ENCODE peak calls at places on chromosomes 4 and X, in four cellular contexts. One of them, this sample, is unnamed.

GRCh38 chrX:19628006-19628575 is 112.8 kb upstream of the MAP3K15 start:
- DNase-seq in Peyer's patch: no peak
- DNase-seq in ascending aorta: no peak
- DNase-seq in cardiac muscle cell: no peak
- DNase-seq in this sample: no peak

GRCh38 chr4:80484707-80485106 is 149.2 kb downstream of the CFAP299 start:
- DNase-seq in cardiac muscle cell: no peak
- DNase-seq in ascending aorta: no peak
- DNase-seq in Peyer's patch: no peak
- DNase-seq in this sample: no peak

GRCh38 chrX:57918750-57919436 is 8.6 kb upstream of the ZXDA start:
- DNase-seq in ascending aorta: no peak
- DNase-seq in cardiac muscle cell: peak; percentile 53
- DNase-seq in Peyer's patch: no peak
- DNase-seq in this sample: no peak

GRCh38 chrX:12225073-12225472 is 86.8 kb downstream of the FRMPD4 start:
- DNase-seq in cardiac muscle cell: no peak
- DNase-seq in Peyer's patch: no peak
- DNase-seq in ascending aorta: no peak
- DNase-seq in this sample: no peak

GRCh38 chr4:77092832-77093800 is 17.3 kb upstream of the CCNI start:
- DNase-seq in ascending aorta: no peak
- DNase-seq in Peyer's patch: no peak
- DNase-seq in cardiac muscle cell: peak; percentile 55
- DNase-seq in this sample: no peak

GRCh38 chr4:41656572-41657301 is 91.8 kb downstream of the PHOX2B start:
- DNase-seq in ascending aorta: peak; percentile 70
- DNase-seq in cardiac muscle cell: no peak
- DNase-seq in Peyer's patch: no peak
- DNase-seq in this sample: no peak

GRCh38 chr4:85496933-85497332 is 22.0 kb downstream of the ARHGAP24 start:
- DNase-seq in ascending aorta: no peak
- DNase-seq in cardiac muscle cell: peak; percentile 68
- DNase-seq in Peyer's patch: no peak
- DNase-seq in this sample: no peak

GRCh38 chr4:132269303-132269990 is 879.6 kb upstream of the PCDH10 start:
- DNase-seq in cardiac muscle cell: no peak
- DNase-seq in ascending aorta: no peak
- DNase-seq in Peyer's patch: no peak
- DNase-seq in this sample: no peak

GRCh38 chr4:77007358-77008230 is 58.0 kb downstream of the SEPTIN11 start:
- DNase-seq in ascending aorta: peak; percentile 79
- DNase-seq in cardiac muscle cell: peak; percentile 94
- DNase-seq in Peyer's patch: no peak
- DNase-seq in this sample: no peak

GRCh38 chr4:124631760-124632159 is 80.8 kb downstream of the ANKRD50 start:
- DNase-seq in ascending aorta: peak; percentile 73
- DNase-seq in Peyer's patch: no peak
- DNase-seq in cardiac muscle cell: peak; percentile 94
- DNase-seq in this sample: peak; percentile 16

GRCh38 chrX:113741744-113742143 is 842.1 kb upstream of the HTR2C start:
- DNase-seq in cardiac muscle cell: peak; percentile 68
- DNase-seq in Peyer's patch: no peak
- DNase-seq in ascending aorta: no peak
- DNase-seq in this sample: peak; percentile 5

GRCh38 chr4:176769519-176769918 is 23.2 kb downstream of the VEGFC start:
- DNase-seq in ascending aorta: no peak
- DNase-seq in cardiac muscle cell: peak; percentile 91
- DNase-seq in Peyer's patch: no peak
- DNase-seq in this sample: no peak

GRCh38 chr4:101103381-101104142 is 243.8 kb downstream of the PPP3CA start:
- DNase-seq in cardiac muscle cell: peak; percentile 43
- DNase-seq in Peyer's patch: no peak
- DNase-seq in ascending aorta: no peak
- DNase-seq in this sample: no peak

GRCh38 chrX:136767104-136767941 is 13.4 kb downstream of the ARHGEF6 start:
- DNase-seq in cardiac muscle cell: peak; percentile 67
- DNase-seq in ascending aorta: peak; percentile 81
- DNase-seq in Peyer's patch: peak; percentile 73
- DNase-seq in this sample: peak; percentile 40
- TF ChIP-seq CTCF in cardiac muscle cell: no peak
- TF ChIP-seq CTCF in ascending aorta: no peak
- TF ChIP-seq CTCF in Peyer's patch: no peak
- TF ChIP-seq CTCF in this sample: no peak

GRCh38 chr4:20086768-20087167 is 164.9 kb upstream of the SLIT2 start:
- DNase-seq in cardiac muscle cell: no peak
- DNase-seq in Peyer's patch: no peak
- DNase-seq in ascending aorta: no peak
- DNase-seq in this sample: no peak
- H3K4me3 ChIP-seq in cardiac muscle cell: no peak overlapping the region
- H3K4me3 ChIP-seq in Peyer's patch: no peak overlapping the region
- H3K4me3 ChIP-seq in ascending aorta: no peak overlapping the region
- H3K4me3 ChIP-seq in this sample: no peak overlapping the region

GRCh38 chr4:83093060-83093640 is 21.4 kb downstream of the PLAC8 start:
- DNase-seq in Peyer's patch: no peak
- DNase-seq in cardiac muscle cell: no peak
- DNase-seq in ascending aorta: no peak
- DNase-seq in this sample: no peak
- H3K4me1 ChIP-seq in Peyer's patch: no peaks in the 10 kb centered on the region
- H3K4me1 ChIP-seq in cardiac muscle cell: no peaks in the 10 kb centered on the region
- H3K4me1 ChIP-seq in ascending aorta: no peaks in the 10 kb centered on the region
- H3K4me1 ChIP-seq in this sample: no peaks in the 10 kb centered on the region

DNA sequence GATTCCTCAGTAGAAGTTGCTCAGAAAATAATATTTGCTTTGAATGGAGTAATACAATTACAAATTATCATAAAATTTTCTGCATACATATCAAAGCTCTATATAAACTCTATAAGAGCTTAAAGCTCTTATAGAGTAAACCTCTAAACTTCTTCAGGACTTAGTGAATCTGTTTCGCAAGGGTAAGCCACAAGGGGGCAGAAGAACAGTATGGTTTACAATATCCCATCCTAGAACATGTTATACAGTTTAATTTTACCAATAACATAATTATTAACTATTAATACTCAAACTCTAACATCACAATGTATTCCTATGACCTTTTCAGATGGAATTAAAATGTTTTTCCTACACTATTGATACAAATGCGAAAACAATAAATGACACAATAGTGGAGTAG is 33.8 kb upstream of the SPANXN1 start:
- DNase-seq in cardiac muscle cell: no peak
- DNase-seq in Peyer's patch: no peak
- DNase-seq in ascending aorta: no peak
- DNase-seq in this sample: no peak
- TF ChIP-seq CTCF in cardiac muscle cell: no peak
- TF ChIP-seq CTCF in Peyer's patch: no peak
- TF ChIP-seq CTCF in ascending aorta: no peak
- TF ChIP-seq CTCF in this sample: no peak

GRCh38 chr4:163591614-163592020 is 97.1 kb downstream of the TMA16 start:
- DNase-seq in cardiac muscle cell: no peak
- DNase-seq in Peyer's patch: no peak
- DNase-seq in ascending aorta: no peak
- DNase-seq in this sample: no peak
- H3K4me3 ChIP-seq in cardiac muscle cell: no peak overlapping the region
- H3K4me3 ChIP-seq in Peyer's patch: no peak overlapping the region
- H3K4me3 ChIP-seq in ascending aorta: no peak overlapping the region
- H3K4me3 ChIP-seq in this sample: no peak overlapping the region

GRCh38 chrX:97587171-97587570 is 703.5 kb downstream of the RPA4 start:
- DNase-seq in Peyer's patch: no peak
- DNase-seq in ascending aorta: no peak
- DNase-seq in cardiac muscle cell: no peak
- DNase-seq in this sample: no peak
- H3K4me1 ChIP-seq in Peyer's patch: no peaks in the 10 kb centered on the region
- H3K4me1 ChIP-seq in ascending aorta: no peaks in the 10 kb centered on the region
- H3K4me1 ChIP-seq in cardiac muscle cell: no peaks in the 10 kb centered on the region
- H3K4me1 ChIP-seq in this sample: no peaks in the 10 kb centered on the region

GRCh38 chrX:110066488-110067225 is 63.7 kb downstream of the TMEM164 start:
- DNase-seq in cardiac muscle cell: no peak
- DNase-seq in Peyer's patch: no peak
- DNase-seq in ascending aorta: no peak
- DNase-seq in this sample: no peak
- TF ChIP-seq CTCF in cardiac muscle cell: no peak
- TF ChIP-seq CTCF in Peyer's patch: no peak
- TF ChIP-seq CTCF in ascending aorta: no peak
- TF ChIP-seq CTCF in this sample: no peak